ENCODE peak calls at places on chromosome 12, in ten cellular contexts. U, Z, L, G, C, A, J, D, T and S are unnamed samples.

GRCh38 chr12:75097003-75097402 is 112.6 kb downstream of the KCNC2 start:
- DNase-seq in D (no peak), G (no peak), C (no peak), U (no peak), J (no peak), Z (no peak), T (no peak), L (no peak), A (no peak), S (no peak)

GRCh38 chr12:64625243-64626077 is 15.2 kb downstream of the RASSF3 start:
- DNase-seq in L (peak; percentile 92), C (peak; percentile 91), J (peak; percentile 66), U (peak; percentile 43), D (peak; percentile 95), G (peak; percentile 89), A (peak; percentile 87), Z (peak; percentile 61), T (peak; percentile 47), S (peak; percentile 88)

GRCh38 chr12:1398673-1399072 is 195.7 kb downstream of the FBXL14 start:
- DNase-seq in U (peak; percentile 41), J (no peak), T (no peak), G (peak; percentile 66), Z (no peak), D (no peak), A (peak; percentile 29), L (peak; percentile 10), C (no peak), S (no peak)

GRCh38 chr12:34399631-34400422 is 377.5 kb downstream of the ALG10 start:
- DNase-seq in T (peak; percentile 0), C (no peak), D (no peak), U (no peak), L (no peak), Z (no peak), G (no peak), J (peak; percentile 14), A (no peak), S (peak; percentile 27)

GRCh38 chr12:105280966-105281693 is 45.2 kb upstream of the APPL2 start:
- DNase-seq in C (peak; percentile 28), Z (no peak), U (no peak), L (peak; percentile 59), D (no peak), J (no peak), A (peak; percentile 63), G (no peak), T (no peak), S (no peak)

GRCh38 chr12:65182012-65182739 is 12.8 kb downstream of the LEMD3 start:
- DNase-seq in A (no peak), U (no peak), J (no peak), C (no peak), L (no peak), T (no peak), G (no peak), Z (no peak), D (no peak), S (no peak)

GRCh38 chr12:42669471-42669997 is 80.0 kb upstream of the PRICKLE1 start:
- DNase-seq in L (no peak), D (no peak), U (no peak), A (peak; percentile 37), G (no peak), T (no peak), Z (no peak), J (no peak), C (no peak), S (no peak)

GRCh38 chr12:106582661-106583577 is at the start of gene RFX4:
- DNase-seq in Z (no peak), U (no peak), A (no peak), C (no peak), T (peak; percentile 27), L (no peak), D (no peak), G (no peak), J (no peak), S (no peak)

GRCh38 chr12:55652352-55652751 is 15.7 kb downstream of the OR10P1 start:
- DNase-seq in A (no peak), Z (no peak), J (no peak), D (no peak), T (no peak), C (no peak), L (no peak), U (no peak), G (peak; percentile 24), S (no peak)

GRCh38 chr12:66733839-66734238 is 55.0 kb upstream of the GRIP1 start:
- DNase-seq in A (no peak), L (no peak), U (no peak), C (no peak), T (no peak), G (no peak), D (no peak), J (no peak), Z (no peak), S (no peak)

GRCh38 chr12:118714051-118714460 is 267.3 kb upstream of the SRRM4 start:
- DNase-seq in D (no peak), J (no peak), L (peak; percentile 60), U (no peak), C (peak; percentile 2), T (peak; percentile 60), A (no peak), Z (no peak), G (no peak), S (no peak)

DNA sequence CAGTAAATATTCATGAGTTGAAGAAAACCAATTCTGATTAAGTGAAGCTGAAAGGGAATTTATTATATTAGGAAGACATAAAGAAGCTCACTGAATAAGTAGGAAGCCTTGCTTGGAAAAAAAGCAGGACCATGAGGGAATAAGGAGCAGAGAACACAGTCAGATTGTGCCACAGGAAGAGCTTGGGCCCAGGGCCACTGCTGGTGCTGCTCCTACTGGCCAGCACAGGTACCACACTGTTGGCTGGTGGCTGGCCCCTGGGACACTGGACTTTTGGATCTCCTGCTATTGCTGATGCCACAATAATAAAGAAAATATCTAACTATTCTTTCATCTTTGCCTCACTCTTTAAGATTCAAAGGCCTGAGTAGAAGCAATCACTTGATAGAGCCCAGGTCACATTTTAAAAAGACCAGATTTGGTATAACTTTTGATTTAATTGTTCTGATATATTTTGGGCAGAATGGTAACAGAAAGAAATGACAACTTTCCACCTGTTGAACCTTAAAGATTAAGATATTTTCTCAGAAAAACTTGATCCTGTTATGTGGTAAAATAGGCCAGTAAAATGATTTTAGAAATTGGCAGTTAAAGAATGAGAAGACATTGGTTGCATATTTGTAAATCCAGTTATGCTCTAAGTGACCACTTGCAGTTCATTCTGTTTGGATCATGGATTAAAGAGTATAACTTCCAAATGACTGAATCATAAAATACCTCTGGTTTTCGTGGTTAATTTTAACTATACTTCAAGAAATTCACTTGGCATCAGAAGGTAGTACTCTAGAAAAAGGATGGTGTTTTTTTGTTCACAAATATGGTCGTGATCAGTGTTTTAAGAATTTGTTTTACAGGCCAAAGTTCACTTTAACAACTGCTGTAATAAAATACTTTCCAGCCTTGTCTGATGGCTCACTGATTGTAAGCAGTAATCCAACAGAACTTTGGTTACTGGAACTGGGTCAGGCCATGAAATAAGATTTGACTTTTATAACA is 68.3 kb downstream of the DERA start:
- DNase-seq in J (no peak), L (peak; percentile 32), G (peak; percentile 90), Z (no peak), A (peak; percentile 93), D (peak; percentile 37), C (peak; percentile 24), U (peak; percentile 74), T (peak; percentile 28), S (no peak)
- TF ChIP-seq CTCF in J (no peak), L (no peak), G (peak; percentile 69), Z (peak; percentile 61), A (peak; percentile 72), D (peak; percentile 65), C (peak; percentile 63), U (peak; percentile 40), T (peak; percentile 28), S (peak; percentile 70)

DNA sequence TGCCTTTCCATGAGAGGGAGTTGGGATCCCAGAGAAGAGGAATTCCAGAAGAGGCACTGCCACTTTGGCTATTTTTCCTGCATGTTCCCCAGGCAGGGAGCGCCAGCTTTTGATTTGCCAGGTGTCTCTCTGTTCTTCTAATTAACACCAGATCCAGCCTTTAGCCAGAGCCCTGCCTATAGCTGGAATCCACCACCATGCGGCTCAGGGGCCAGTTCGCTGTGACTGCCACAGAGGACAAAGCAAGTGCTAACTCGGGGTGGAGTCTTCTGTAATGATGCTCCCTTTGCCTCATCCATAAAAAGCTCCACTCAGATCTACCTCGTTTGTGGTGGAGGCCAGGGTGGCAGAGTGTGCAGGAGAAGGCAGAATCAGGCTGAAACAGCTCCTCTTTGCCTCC is 17.9 kb upstream of the CTDSP2 start:
- DNase-seq in U (no peak), T (no peak), G (no peak), L (no peak), Z (no peak), A (no peak), J (no peak), C (no peak), D (no peak), S (no peak)
- TF ChIP-seq CTCF in U (peak; percentile 1), T (no peak), G (no peak), L (no peak), Z (no peak), A (no peak), J (no peak), C (no peak), D (no peak), S (no peak)

DNA sequence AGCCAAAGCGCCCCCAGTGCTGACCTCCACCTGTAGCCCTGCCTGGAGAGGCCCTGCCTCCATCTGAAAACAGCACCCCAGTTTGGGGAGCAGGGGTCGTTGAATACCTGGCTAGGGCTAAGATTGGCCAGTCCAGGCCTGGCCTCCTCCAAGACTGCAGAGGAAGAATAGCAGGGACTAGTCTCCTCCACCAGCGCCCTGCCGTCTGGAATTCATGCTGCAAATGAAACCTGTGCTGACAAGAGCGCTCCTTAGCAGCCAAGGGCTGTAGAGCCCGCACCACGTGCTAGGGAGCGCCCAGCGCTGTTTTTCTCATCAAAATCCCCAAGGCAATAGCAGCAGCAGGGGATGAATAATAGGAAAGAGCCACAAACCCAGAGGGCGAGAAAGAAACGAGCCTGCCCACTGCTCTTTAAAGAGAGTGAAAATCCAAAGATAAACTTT is 3.4 kb downstream of the COL2A1 start:
- DNase-seq in D (peak; percentile 92), A (peak; percentile 47), G (peak; percentile 69), J (peak; percentile 53), C (peak; percentile 90), U (no peak), T (no peak), L (peak; percentile 48), Z (peak; percentile 79), S (peak; percentile 10)
- TF ChIP-seq CTCF in D (peak; percentile 10), A (peak; percentile 0), G (no peak), J (no peak), C (peak; percentile 41), U (no peak), T (no peak), L (no peak), Z (peak; percentile 53), S (no peak)

DNA sequence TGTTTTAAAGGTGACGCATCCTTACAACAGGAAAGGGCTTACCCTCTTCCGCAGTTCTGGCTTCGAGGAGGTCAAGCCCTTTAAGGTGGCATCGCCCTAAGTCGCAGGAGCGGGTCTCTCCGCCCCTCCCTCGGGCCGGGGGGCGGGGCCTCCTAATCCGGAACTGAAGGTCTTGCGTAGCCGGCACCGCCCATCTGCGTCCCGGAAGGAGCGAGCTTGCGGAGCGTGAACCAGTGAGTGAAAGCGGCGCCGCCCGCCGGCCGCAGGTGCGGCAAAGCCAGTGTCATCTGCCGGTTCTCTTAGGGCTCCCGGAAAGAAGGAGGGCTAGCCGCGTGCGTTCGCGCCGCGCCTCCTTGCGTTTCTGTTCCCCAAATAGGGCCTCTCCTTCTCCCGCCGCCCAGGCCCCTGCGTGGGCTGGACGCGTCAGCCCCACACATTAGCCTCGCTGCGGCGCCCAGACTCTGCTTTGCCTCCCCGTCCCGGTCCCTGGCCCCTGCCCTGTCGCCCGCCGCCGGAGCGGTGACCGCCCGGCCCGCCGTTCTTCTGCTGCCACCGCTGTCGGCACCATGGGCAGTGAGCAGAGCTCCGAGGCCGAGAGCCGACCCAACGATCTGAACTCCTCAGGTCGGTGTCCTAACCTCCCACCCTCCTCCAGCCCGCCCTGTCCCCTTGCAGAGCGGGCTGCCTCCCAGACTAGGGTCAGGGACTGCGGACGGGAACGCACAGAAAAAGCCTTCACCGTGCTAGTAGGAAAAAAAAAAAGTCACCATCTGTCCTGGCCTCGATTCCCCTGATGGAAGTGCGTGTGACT is at the start of gene BORCS5:
- DNase-seq in G (peak; percentile 86), L (peak; percentile 98), A (peak; percentile 88), T (peak; percentile 96), Z (peak; percentile 80), C (peak; percentile 91), D (peak; percentile 95), U (peak; percentile 77), J (peak; percentile 99), S (peak; percentile 97)
- TF ChIP-seq CTCF in G (no peak), L (peak; percentile 43), A (peak; percentile 32), T (no peak), Z (peak; percentile 57), C (peak; percentile 29), D (no peak), U (peak; percentile 32), J (peak; percentile 32), S (no peak)